ENCODE peak calls at places on chromosome 20, in eight cellular contexts. F is HCT116, C is GM12878, K is SK-N-SH, Q is GM23338, B is Panc1, U is breast epithelium, E is transverse colon. O is an unnamed sample.

GRCh38 chr20:13644010-13644409 is 5.3 kb upstream of the TASP1 start:
- DNase-seq in E (no peak), U (no peak), Q (peak), C (no peak), K (no peak), B (no peak), F (no peak), O (no peak)

GRCh38 chr20:56181593-56181992 is 66.9 kb upstream of the MC3R start:
- DNase-seq in B (no peak), C (no peak), E (peak), F (no peak), U (no peak), Q (no peak), K (peak), O (no peak)

GRCh38 chr20:3109350-3110302 is 25.1 kb upstream of the AVP start:
- DNase-seq in E (no peak), F (no peak), U (no peak), Q (no peak), B (no peak), C (no peak), K (no peak), O (no peak)

GRCh38 chr20:9103955-9104354 is 35.1 kb downstream of the PLCB4 start:
- DNase-seq in E (no peak), Q (no peak), B (no peak), C (no peak), K (no peak), F (no peak), U (no peak), O (no peak)

GRCh38 chr20:63326314-63327228 is 33.6 kb downstream of the COL20A1 start:
- DNase-seq in C (peak), U (no peak), B (no peak), K (no peak), E (no peak), Q (no peak), F (no peak), O (no peak)

GRCh38 chr20:39850821-39851330 is 838.2 kb downstream of the MAFB start:
- DNase-seq in F (no peak), Q (no peak), B (no peak), U (no peak), E (no peak), C (no peak), K (no peak), O (no peak)

GRCh38 chr20:13147971-13148370 is 73.1 kb upstream of the ISM1 start:
- DNase-seq in K (no peak), C (no peak), Q (no peak), U (no peak), F (no peak), B (no peak), E (no peak), O (no peak)

GRCh38 chr20:36462440-36463211 is 78.7 kb upstream of the MYL9 start:
- DNase-seq in F (no peak), E (peak), B (no peak), C (no peak), U (no peak), Q (peak), K (peak), O (peak)

GRCh38 chr20:61759286-61760065 is 306.2 kb downstream of the TAF4 start:
- DNase-seq in C (no peak), U (peak), F (no peak), E (no peak), B (no peak), Q (no peak), K (no peak), O (no peak)

DNA sequence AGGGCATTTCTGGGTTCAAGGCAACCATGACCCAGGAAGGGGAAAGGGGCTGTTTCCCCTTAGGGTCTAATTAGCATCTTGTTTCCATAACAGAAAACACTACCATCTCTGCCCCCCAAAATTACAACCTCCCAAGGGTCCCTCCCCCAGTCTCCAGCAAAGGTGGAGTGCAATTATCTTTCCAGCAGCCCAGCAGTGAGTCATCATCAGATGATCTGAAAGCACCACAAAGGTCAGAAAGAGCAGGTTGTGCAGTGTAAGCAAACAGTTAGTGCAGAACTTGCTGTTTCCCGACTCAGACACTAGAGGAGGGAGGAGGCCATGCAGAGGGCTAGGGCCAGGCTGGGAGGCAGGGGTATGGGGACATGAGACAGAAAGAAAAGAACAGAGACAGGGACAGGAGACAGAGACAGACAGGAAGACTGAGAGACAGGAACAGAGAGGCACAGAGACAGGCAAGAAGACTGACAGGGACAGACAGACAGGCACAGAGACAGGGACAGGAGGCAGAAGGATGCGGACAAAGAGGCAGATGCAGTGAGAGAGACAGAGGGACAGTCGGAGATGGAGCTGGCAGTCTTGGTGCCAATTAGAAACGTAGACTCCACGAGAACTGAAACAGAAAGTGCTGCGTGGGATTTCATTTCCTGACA is 62.5 kb downstream of the PYGB start:
- DNase-seq in F (peak), U (no peak), K (peak), C (peak), Q (peak), E (peak), B (peak), O (no peak)
- TF ChIP-seq CTCF in F (peak), U (peak), K (peak), C (peak), Q (peak), E (peak), B (peak), O (no peak)

GRCh38 chr20:1933465-1933870 is 38.3 kb downstream of the SIRPA start:
- DNase-seq in U (no peak), Q (no peak), F (no peak), B (no peak), C (no peak), E (no peak), K (peak), O (no peak)
- TF ChIP-seq POLR2AphosphoS5 in U (no peak), Q (no peak), F (no peak), B (no peak), C (no peak), E (peak), K (peak), O (no peak)

GRCh38 chr20:50399917-50400704 is 110.1 kb upstream of the PTPN1 start:
- DNase-seq in U (no peak), B (no peak), E (no peak), C (no peak), F (no peak), K (no peak), Q (no peak), O (no peak)
- TF ChIP-seq CTCF in U (no peak), B (no peak), E (no peak), C (no peak), F (no peak), K (no peak), Q (peak), O (no peak)

GRCh38 chr20:48801197-48801596 is 26.6 kb downstream of the PREX1 start:
- DNase-seq in B (no peak), K (no peak), C (no peak), F (no peak), E (no peak), Q (no peak), U (no peak), O (no peak)

GRCh38 chr20:48800227-48800626 is 27.6 kb downstream of the PREX1 start:
- DNase-seq in Q (no peak), U (no peak), F (no peak), E (no peak), C (no peak), B (no peak), K (peak), O (no peak)

GRCh38 chr20:48797850-48798747 is 29.7 kb downstream of the PREX1 start:
- DNase-seq in C (no peak), U (no peak), E (no peak), Q (no peak), B (no peak), F (no peak), K (no peak), O (no peak)

GRCh38 chr20:48797275-48797825 is 30.4 kb downstream of the PREX1 start:
- DNase-seq in F (no peak), Q (no peak), B (no peak), U (no peak), C (no peak), K (no peak), E (peak), O (no peak)

GRCh38 chr20:48799315-48800105 is 28.3 kb downstream of the PREX1 start:
- DNase-seq in B (no peak), Q (no peak), K (peak), U (no peak), C (no peak), F (no peak), E (no peak), O (no peak)
- TF ChIP-seq POLR2AphosphoS5 in B (no peak), Q (no peak), K (no peak), U (no peak), C (no peak), F (no peak), E (no peak), O (no peak)

GRCh38 chr20:23399568-23400241 is 21.6 kb downstream of the NAPB start:
- DNase-seq in K (no peak), Q (no peak), B (no peak), F (no peak), C (no peak), E (no peak), U (no peak), O (no peak)
- TF ChIP-seq CTCF in K (peak), Q (no peak), B (no peak), F (no peak), C (no peak), E (no peak), U (no peak), O (no peak)